ENCODE peak calls at places on chromosomes 5 and 9, in eight cellular contexts. One of them, this sample, is unnamed.

GRCh38 chr9:97982191-97982718 is 886 bp upstream of the ANP32B start:
- DNase-seq in WERI-Rb-1: no peak
- DNase-seq in MCF 10A: no peak
- DNase-seq in nephron progenitor cell: peak; percentile 15
- DNase-seq in dorsolateral prefrontal cortex: no peak
- DNase-seq in GM12865: no peak
- DNase-seq in heart right ventricle: no peak
- DNase-seq in WTC11: peak; percentile 45
- DNase-seq in this sample: no peak

GRCh38 chr9:86926130-86926529 is 21.2 kb downstream of the GAS1 start:
- DNase-seq in GM12865: no peak
- DNase-seq in MCF 10A: no peak
- DNase-seq in heart right ventricle: no peak
- DNase-seq in WERI-Rb-1: no peak
- DNase-seq in dorsolateral prefrontal cortex: no peak
- DNase-seq in WTC11: no peak
- DNase-seq in nephron progenitor cell: no peak
- DNase-seq in this sample: no peak

GRCh38 chr9:134175291-134175807 is 11.0 kb upstream of the RNU6ATAC start:
- DNase-seq in WTC11: peak; percentile 57
- DNase-seq in WERI-Rb-1: peak; percentile 32
- DNase-seq in GM12865: no peak
- DNase-seq in heart right ventricle: no peak
- DNase-seq in dorsolateral prefrontal cortex: no peak
- DNase-seq in nephron progenitor cell: peak; percentile 56
- DNase-seq in MCF 10A: peak; percentile 45
- DNase-seq in this sample: no peak

GRCh38 chr9:134005381-134005780 is 13.3 kb upstream of the VAV2 start:
- DNase-seq in dorsolateral prefrontal cortex: no peak
- DNase-seq in nephron progenitor cell: no peak
- DNase-seq in MCF 10A: no peak
- DNase-seq in heart right ventricle: no peak
- DNase-seq in GM12865: no peak
- DNase-seq in WTC11: no peak
- DNase-seq in WERI-Rb-1: no peak
- DNase-seq in this sample: no peak

GRCh38 chr5:140827704-140828401 is at the start of gene PCDHA6:
- DNase-seq in GM12865: no peak
- DNase-seq in nephron progenitor cell: peak; percentile 25
- DNase-seq in MCF 10A: peak; percentile 48
- DNase-seq in WTC11: no peak
- DNase-seq in heart right ventricle: no peak
- DNase-seq in WERI-Rb-1: no peak
- DNase-seq in dorsolateral prefrontal cortex: no peak
- DNase-seq in this sample: no peak

GRCh38 chr5:38816083-38817030 is 29.5 kb upstream of the OSMR start:
- DNase-seq in MCF 10A: peak; percentile 88
- DNase-seq in dorsolateral prefrontal cortex: no peak
- DNase-seq in nephron progenitor cell: no peak
- DNase-seq in WTC11: no peak
- DNase-seq in WERI-Rb-1: no peak
- DNase-seq in heart right ventricle: no peak
- DNase-seq in GM12865: no peak
- DNase-seq in this sample: no peak

GRCh38 chr5:54136666-54137440 is 173.5 kb downstream of the ARL15 start:
- DNase-seq in GM12865: no peak
- DNase-seq in heart right ventricle: no peak
- DNase-seq in WERI-Rb-1: no peak
- DNase-seq in dorsolateral prefrontal cortex: no peak
- DNase-seq in nephron progenitor cell: no peak
- DNase-seq in WTC11: no peak
- DNase-seq in MCF 10A: no peak
- DNase-seq in this sample: no peak

GRCh38 chr5:148446591-148446990 is 62.8 kb downstream of the FBXO38 start:
- DNase-seq in GM12865: no peak
- DNase-seq in WERI-Rb-1: no peak
- DNase-seq in heart right ventricle: no peak
- DNase-seq in WTC11: no peak
- DNase-seq in dorsolateral prefrontal cortex: no peak
- DNase-seq in nephron progenitor cell: no peak
- DNase-seq in MCF 10A: no peak
- DNase-seq in this sample: no peak

GRCh38 chr9:134371731-134372130 is 45.5 kb downstream of the RXRA start:
- DNase-seq in WERI-Rb-1: no peak
- DNase-seq in dorsolateral prefrontal cortex: no peak
- DNase-seq in GM12865: no peak
- DNase-seq in heart right ventricle: peak; percentile 73
- DNase-seq in WTC11: no peak
- DNase-seq in nephron progenitor cell: no peak
- DNase-seq in MCF 10A: peak; percentile 97
- DNase-seq in this sample: no peak

GRCh38 chr9:1238407-1238806 is 188.2 kb downstream of the DMRT2 start:
- DNase-seq in dorsolateral prefrontal cortex: no peak
- DNase-seq in WERI-Rb-1: no peak
- DNase-seq in heart right ventricle: no peak
- DNase-seq in GM12865: no peak
- DNase-seq in WTC11: no peak
- DNase-seq in nephron progenitor cell: no peak
- DNase-seq in MCF 10A: peak; percentile 29
- DNase-seq in this sample: no peak

GRCh38 chr9:124270504-124271335 is 13.0 kb downstream of the NEK6 start:
- DNase-seq in heart right ventricle: no peak
- DNase-seq in MCF 10A: no peak
- DNase-seq in dorsolateral prefrontal cortex: no peak
- DNase-seq in nephron progenitor cell: no peak
- DNase-seq in WERI-Rb-1: no peak
- DNase-seq in GM12865: no peak
- DNase-seq in WTC11: no peak
- DNase-seq in this sample: no peak

GRCh38 chr5:93054424-93055165 is 526.4 kb downstream of the NR2F1-AS1 start:
- DNase-seq in WTC11: no peak
- DNase-seq in WERI-Rb-1: no peak
- DNase-seq in heart right ventricle: no peak
- DNase-seq in MCF 10A: peak; percentile 56
- DNase-seq in nephron progenitor cell: no peak
- DNase-seq in dorsolateral prefrontal cortex: no peak
- DNase-seq in GM12865: no peak
- DNase-seq in this sample: no peak

GRCh38 chr5:37792976-37793328 is 46.9 kb downstream of the GDNF start:
- DNase-seq in WERI-Rb-1: no peak
- DNase-seq in MCF 10A: peak; percentile 71
- DNase-seq in heart right ventricle: no peak
- DNase-seq in WTC11: no peak
- DNase-seq in dorsolateral prefrontal cortex: no peak
- DNase-seq in GM12865: no peak
- DNase-seq in nephron progenitor cell: no peak
- DNase-seq in this sample: no peak

GRCh38 chr5:94094793-94095441 is 353.5 kb upstream of the POU5F2 start:
- DNase-seq in WTC11: no peak
- DNase-seq in nephron progenitor cell: no peak
- DNase-seq in MCF 10A: no peak
- DNase-seq in WERI-Rb-1: no peak
- DNase-seq in GM12865: no peak
- DNase-seq in heart right ventricle: no peak
- DNase-seq in dorsolateral prefrontal cortex: no peak
- DNase-seq in this sample: no peak

GRCh38 chr5:61600945-61601491 is 269.0 kb downstream of the ZSWIM6 start:
- DNase-seq in heart right ventricle: no peak
- DNase-seq in WERI-Rb-1: no peak
- DNase-seq in WTC11: no peak
- DNase-seq in GM12865: no peak
- DNase-seq in MCF 10A: no peak
- DNase-seq in dorsolateral prefrontal cortex: no peak
- DNase-seq in nephron progenitor cell: no peak
- DNase-seq in this sample: no peak

GRCh38 chr5:73280821-73281746 is 108.1 kb downstream of the TMEM174 start:
- DNase-seq in dorsolateral prefrontal cortex: no peak
- DNase-seq in WTC11: no peak
- DNase-seq in WERI-Rb-1: no peak
- DNase-seq in GM12865: no peak
- DNase-seq in heart right ventricle: no peak
- DNase-seq in MCF 10A: peak; percentile 96
- DNase-seq in nephron progenitor cell: no peak
- DNase-seq in this sample: no peak

GRCh38 chr5:75412111-75412990 is 75.3 kb downstream of the HMGCR start:
- DNase-seq in WTC11: no peak
- DNase-seq in MCF 10A: no peak
- DNase-seq in heart right ventricle: no peak
- DNase-seq in nephron progenitor cell: no peak
- DNase-seq in dorsolateral prefrontal cortex: no peak
- DNase-seq in GM12865: peak; percentile 4
- DNase-seq in WERI-Rb-1: no peak
- DNase-seq in this sample: no peak

GRCh38 chr5:126056851-126057622 is 366.2 kb upstream of the GRAMD2B start:
- DNase-seq in dorsolateral prefrontal cortex: no peak
- DNase-seq in heart right ventricle: no peak
- DNase-seq in WERI-Rb-1: no peak
- DNase-seq in MCF 10A: no peak
- DNase-seq in nephron progenitor cell: no peak
- DNase-seq in GM12865: no peak
- DNase-seq in WTC11: peak; percentile 85
- DNase-seq in this sample: no peak

GRCh38 chr5:78638423-78638822 is 10.1 kb downstream of the LHFPL2 start:
- DNase-seq in GM12865: no peak
- DNase-seq in WERI-Rb-1: no peak
- DNase-seq in nephron progenitor cell: peak; percentile 63
- DNase-seq in WTC11: no peak
- DNase-seq in MCF 10A: peak; percentile 98
- DNase-seq in dorsolateral prefrontal cortex: no peak
- DNase-seq in heart right ventricle: peak; percentile 53
- DNase-seq in this sample: no peak

DNA sequence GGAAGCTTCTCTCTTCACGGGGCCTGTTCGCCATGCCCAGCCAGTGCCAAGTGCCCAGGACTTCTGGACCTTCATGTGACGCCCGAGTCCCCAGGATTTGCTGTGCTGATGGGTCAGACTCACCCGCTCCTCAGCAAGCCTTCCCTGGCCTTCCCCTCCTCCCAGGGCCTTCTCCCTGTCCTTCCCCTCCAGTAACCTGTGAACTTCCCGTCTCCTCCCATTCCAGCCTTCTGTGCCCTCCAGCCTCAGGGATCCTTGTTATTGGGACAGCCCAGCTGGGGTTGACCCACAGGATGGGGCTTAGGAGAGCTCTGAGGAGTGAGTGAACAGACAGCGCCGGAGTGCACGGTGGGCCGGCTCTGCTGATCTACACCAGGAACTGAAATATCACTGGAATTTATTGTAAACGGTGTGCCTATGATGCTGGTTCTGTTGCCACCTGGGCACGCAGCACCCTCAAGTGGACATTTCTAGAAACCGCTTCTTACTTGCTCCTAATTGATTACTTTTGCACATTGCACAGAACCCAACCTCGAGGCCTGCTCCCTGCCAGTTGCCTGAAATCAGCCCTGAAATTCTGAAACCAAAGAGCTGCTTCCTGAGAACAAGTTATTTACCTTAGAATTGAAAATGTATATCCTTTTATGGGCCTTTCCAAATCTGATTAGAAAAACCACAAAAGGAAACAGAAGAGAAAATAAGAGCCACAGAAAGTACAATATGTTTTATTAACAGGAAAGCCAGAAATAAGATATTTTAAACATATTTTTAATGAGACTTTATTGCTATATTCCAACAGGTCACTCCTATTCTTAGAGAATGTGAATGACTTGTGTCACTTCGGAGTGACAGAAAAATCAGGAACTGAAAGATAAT is 1.6 kb downstream of the SPAAR start:
- DNase-seq in dorsolateral prefrontal cortex: no peak
- DNase-seq in GM12865: peak; percentile 63
- DNase-seq in MCF 10A: peak; percentile 86
- DNase-seq in heart right ventricle: peak; percentile 36
- DNase-seq in WERI-Rb-1: peak; percentile 54
- DNase-seq in WTC11: no peak
- DNase-seq in nephron progenitor cell: no peak
- DNase-seq in this sample: peak; percentile 48
- TF ChIP-seq CTCF in dorsolateral prefrontal cortex: no peak
- TF ChIP-seq CTCF in GM12865: peak; percentile 46
- TF ChIP-seq CTCF in MCF 10A: peak; percentile 55
- TF ChIP-seq CTCF in heart right ventricle: peak; percentile 63
- TF ChIP-seq CTCF in WERI-Rb-1: peak; percentile 64
- TF ChIP-seq CTCF in WTC11: no peak
- TF ChIP-seq CTCF in nephron progenitor cell: no peak
- TF ChIP-seq CTCF in this sample: peak; percentile 33

GRCh38 chr5:103973669-103974068 is 411.1 kb upstream of the NUDT12 start:
- DNase-seq in WTC11: peak; percentile 20
- DNase-seq in MCF 10A: peak; percentile 14
- DNase-seq in nephron progenitor cell: no peak
- DNase-seq in heart right ventricle: no peak
- DNase-seq in WERI-Rb-1: no peak
- DNase-seq in GM12865: no peak
- DNase-seq in dorsolateral prefrontal cortex: no peak
- DNase-seq in this sample: no peak
- TF ChIP-seq CTCF in WTC11: peak; percentile 32
- TF ChIP-seq CTCF in MCF 10A: no peak
- TF ChIP-seq CTCF in nephron progenitor cell: no peak
- TF ChIP-seq CTCF in heart right ventricle: no peak
- TF ChIP-seq CTCF in WERI-Rb-1: peak; percentile 41
- TF ChIP-seq CTCF in GM12865: peak; percentile 29
- TF ChIP-seq CTCF in dorsolateral prefrontal cortex: no peak
- TF ChIP-seq CTCF in this sample: peak; percentile 57

DNA sequence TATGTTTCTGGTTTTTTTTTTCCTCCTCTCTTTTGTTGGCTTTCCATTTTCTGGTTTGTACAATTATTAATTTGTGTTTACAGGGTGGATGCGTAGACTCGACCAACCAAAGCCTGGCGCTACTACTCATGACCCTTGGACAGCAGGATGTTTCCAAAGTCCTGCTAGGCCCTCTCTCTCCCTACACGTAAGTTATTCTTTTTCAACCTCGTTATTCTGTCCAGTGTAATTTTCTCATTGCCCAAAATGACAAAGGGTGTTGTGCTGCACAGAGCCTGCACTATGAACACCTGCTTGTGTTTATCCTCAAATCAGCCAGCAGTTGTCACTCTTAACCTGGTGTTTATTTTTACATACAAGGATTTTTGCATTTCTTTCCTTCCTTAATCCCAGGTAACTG is 56.6 kb downstream of the RCL1 start:
- DNase-seq in dorsolateral prefrontal cortex: no peak
- DNase-seq in nephron progenitor cell: no peak
- DNase-seq in heart right ventricle: no peak
- DNase-seq in GM12865: no peak
- DNase-seq in MCF 10A: no peak
- DNase-seq in WERI-Rb-1: no peak
- DNase-seq in WTC11: no peak
- DNase-seq in this sample: no peak
- TF ChIP-seq CTCF in dorsolateral prefrontal cortex: no peak
- TF ChIP-seq CTCF in nephron progenitor cell: no peak
- TF ChIP-seq CTCF in heart right ventricle: peak; percentile 27
- TF ChIP-seq CTCF in GM12865: no peak
- TF ChIP-seq CTCF in MCF 10A: no peak
- TF ChIP-seq CTCF in WERI-Rb-1: no peak
- TF ChIP-seq CTCF in WTC11: no peak
- TF ChIP-seq CTCF in this sample: no peak

DNA sequence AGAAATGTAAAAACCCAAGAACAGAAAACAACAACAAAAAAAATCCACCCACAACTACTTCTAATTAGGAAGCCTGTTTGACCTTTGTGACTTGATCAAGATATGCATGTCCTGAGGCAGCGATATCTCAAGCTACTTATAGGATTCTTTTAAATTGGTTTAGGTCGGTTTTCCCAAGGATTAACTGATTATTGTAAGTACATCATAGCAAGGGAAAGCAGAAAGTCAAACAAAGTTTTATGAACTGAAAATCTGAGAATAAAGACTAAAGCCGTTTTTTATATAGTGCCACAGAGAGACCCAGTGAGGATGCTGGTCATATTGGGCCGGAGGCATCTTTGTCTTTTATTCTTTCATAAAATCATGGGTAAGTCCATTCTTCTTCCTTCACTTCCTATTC is 72.0 kb downstream of the CD180 start:
- DNase-seq in GM12865: no peak
- DNase-seq in MCF 10A: no peak
- DNase-seq in dorsolateral prefrontal cortex: no peak
- DNase-seq in nephron progenitor cell: no peak
- DNase-seq in WERI-Rb-1: no peak
- DNase-seq in WTC11: no peak
- DNase-seq in heart right ventricle: no peak
- DNase-seq in this sample: no peak
- TF ChIP-seq CTCF in GM12865: no peak
- TF ChIP-seq CTCF in MCF 10A: no peak
- TF ChIP-seq CTCF in dorsolateral prefrontal cortex: no peak
- TF ChIP-seq CTCF in nephron progenitor cell: no peak
- TF ChIP-seq CTCF in WERI-Rb-1: no peak
- TF ChIP-seq CTCF in WTC11: no peak
- TF ChIP-seq CTCF in heart right ventricle: no peak
- TF ChIP-seq CTCF in this sample: no peak

This sample was measured in endothelial cell.